ENCODE peak calls at places on chromosomes 4 and X, in five cellular contexts. V is BJ, Q is Caco-2, W is kidney epithelial cell, G is mesenchymal stem cell. O is an unnamed sample.

GRCh38 chrX:1360171-1360570 is 23.6 kb downstream of the IL3RA start:
- DNase-seq in V (no peak), Q (no peak), W (no peak), G (no peak), O (no peak)

GRCh38 chr4:26441771-26442170 is 48.5 kb downstream of the CCKAR start:
- DNase-seq in V (no peak), Q (no peak), W (no peak), G (no peak), O (no peak)

GRCh38 chrX:318739-319578 is at the start of gene GTPBP6:
- DNase-seq in V (peak; percentile 98), Q (peak; percentile 99), W (peak; percentile 95), G (peak; percentile 100), O (peak; percentile 99)

GRCh38 chrX:115462406-115462805 is 98.6 kb upstream of the PLS3 start:
- DNase-seq in V (no peak), Q (no peak), W (no peak), G (no peak), O (no peak)

GRCh38 chr4:16516796-16517413 is 290.6 kb upstream of the TAPT1 start:
- DNase-seq in V (no peak), Q (no peak), W (no peak), G (peak; percentile 63), O (no peak)

GRCh38 chrX:11756354-11757318 is 1.4 kb upstream of the MSL3 start:
- DNase-seq in V (no peak), Q (no peak), W (no peak), G (peak; percentile 11), O (no peak)

GRCh38 chr4:110514889-110515479 is 39.0 kb downstream of the ENPEP start:
- DNase-seq in V (no peak), Q (no peak), W (no peak), G (peak; percentile 59), O (no peak)

GRCh38 chr4:20916106-20916505 is 215.8 kb downstream of the PACRGL start:
- DNase-seq in V (no peak), Q (no peak), W (no peak), G (no peak), O (no peak)

GRCh38 chr4:16897991-16898827 is at the start of gene LDB2:
- DNase-seq in V (peak; percentile 48), Q (no peak), W (no peak), G (peak; percentile 96), O (no peak)

GRCh38 chrX:16517206-16517605 is 132.8 kb upstream of the S100G start:
- DNase-seq in V (no peak), Q (no peak), W (no peak), G (no peak), O (no peak)

GRCh38 chr4:138592801-138593200 is 350.7 kb upstream of the SLC7A11 start:
- DNase-seq in V (no peak), Q (no peak), W (no peak), G (no peak), O (no peak)

GRCh38 chr4:84968936-84969335 is 2.4 kb upstream of the WDFY3 start:
- DNase-seq in V (no peak), Q (no peak), W (no peak), G (no peak), O (no peak)

GRCh38 chr4:140675599-140676231 is 80.5 kb downstream of the TBC1D9 start:
- DNase-seq in V (no peak), Q (no peak), W (peak; percentile 29), G (peak; percentile 22), O (no peak)

GRCh38 chrX:46325312-46325877 is 219.8 kb downstream of the ZNF674 start:
- DNase-seq in V (no peak), Q (peak; percentile 71), W (peak; percentile 88), G (peak; percentile 67), O (no peak)

GRCh38 chrX:48676106-48676892 is 7.3 kb upstream of the WAS start:
- DNase-seq in V (peak; percentile 26), Q (peak; percentile 89), W (peak; percentile 42), G (peak; percentile 89), O (peak; percentile 37)

GRCh38 chr4:157992038-157992706 is 180.7 kb downstream of the GASK1B start:
- DNase-seq in V (no peak), Q (no peak), W (no peak), G (peak; percentile 75), O (peak; percentile 31)

GRCh38 chr4:67030636-67031035 is 514.7 kb downstream of the CENPC start:
- DNase-seq in V (no peak), Q (no peak), W (no peak), G (peak; percentile 41), O (no peak)

GRCh38 chr4:182448281-182449151 is 205.3 kb downstream of the TENM3 start:
- DNase-seq in V (peak; percentile 40), Q (peak; percentile 92), W (peak; percentile 52), G (peak; percentile 87), O (peak; percentile 84)

GRCh38 chrX:57573754-57574153 is 18.1 kb upstream of the ZXDB start:
- DNase-seq in V (no peak), Q (no peak), W (no peak), G (peak; percentile 15), O (no peak)

GRCh38 chr4:73603854-73604584 is 16.2 kb downstream of the RASSF6 start:
- DNase-seq in V (no peak), Q (no peak), W (no peak), G (peak; percentile 69), O (no peak)

GRCh38 chr4:65589331-65589730 is 81.0 kb downstream of the EPHA5 start:
- DNase-seq in V (no peak), Q (no peak), W (no peak), G (no peak), O (no peak)

GRCh38 chr4:113996599-113997177 is 17.2 kb upstream of the ARSJ start:
- DNase-seq in V (no peak), Q (no peak), W (peak; percentile 45), G (no peak), O (no peak)

GRCh38 chrX:7233632-7234406 is 85.9 kb upstream of the PUDP start:
- DNase-seq in V (no peak), Q (no peak), W (no peak), G (no peak), O (no peak)

GRCh38 chrX:151680805-151681204 is 14.5 kb upstream of the PRRG3 start:
- DNase-seq in V (no peak), Q (peak; percentile 49), W (no peak), G (no peak), O (no peak)

GRCh38 chr4:47650584-47651130 is 165.6 kb downstream of the ATP10D start:
- DNase-seq in V (no peak), Q (no peak), W (no peak), G (peak; percentile 70), O (no peak)

GRCh38 chr4:1943928-1944327 is 64.8 kb downstream of the NELFA start:
- DNase-seq in V (no peak), Q (no peak), W (no peak), G (no peak), O (no peak)

DNA sequence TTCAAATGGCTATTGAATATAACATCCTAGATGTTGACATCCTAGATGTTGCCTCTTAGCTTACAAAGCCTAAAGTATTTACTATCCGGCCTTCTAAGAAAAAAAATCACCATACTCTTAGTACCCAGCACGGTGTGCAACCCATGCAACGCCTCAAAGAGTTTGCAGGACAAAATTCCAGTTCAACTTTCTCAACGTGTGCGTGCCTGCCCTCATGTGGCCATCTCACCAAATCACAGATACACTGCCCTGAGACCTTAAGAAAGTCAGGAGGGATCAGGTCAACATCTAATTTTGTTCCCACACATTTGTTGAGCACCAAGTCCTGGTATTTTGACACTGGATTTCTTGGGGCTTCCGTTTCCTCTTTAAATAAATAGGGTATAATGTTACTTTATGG is 68.3 kb downstream of the CRMP1 start:
- DNase-seq in V (no peak), Q (no peak), W (peak; percentile 1), G (peak; percentile 45), O (no peak)
- H3K36me3 ChIP-seq in V (peaks cover 27% of the 10 kb centered on the region), Q (no peaks in the 10 kb centered on the region), W (peaks cover 1% of the 10 kb centered on the region), G (peaks cover 60% of the 10 kb centered on the region), O (peaks cover 27% of the 10 kb centered on the region)

GRCh38 chr4:39559641-39560040 is 32.4 kb upstream of the UGDH start:
- DNase-seq in V (no peak), Q (peak; percentile 39), W (no peak), G (no peak), O (no peak)

DNA sequence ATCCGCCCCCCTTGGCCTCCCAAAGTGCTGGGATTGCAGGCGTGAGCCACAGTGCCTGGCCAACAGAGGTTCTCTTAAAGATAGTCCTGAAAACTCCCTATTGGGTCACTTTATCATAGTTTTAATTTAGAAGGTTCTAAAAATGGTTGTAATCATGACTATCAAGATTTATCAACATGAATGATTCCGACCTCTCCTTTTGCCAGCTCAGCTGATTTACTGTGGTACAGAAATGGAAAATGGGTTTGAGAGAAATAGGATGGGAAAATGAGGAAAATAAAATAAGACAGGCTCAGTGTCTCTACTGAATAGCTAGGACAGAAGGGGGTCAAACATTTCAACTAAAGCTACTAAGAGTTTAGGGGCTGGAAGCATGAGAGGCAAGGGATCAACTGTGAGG is 28.2 kb upstream of the UGDH start:
- DNase-seq in V (no peak), Q (no peak), W (no peak), G (no peak), O (no peak)
- H3K36me3 ChIP-seq in V (peaks cover 2% of the 10 kb centered on the region), Q (no peaks in the 10 kb centered on the region), W (no peaks in the 10 kb centered on the region), G (peaks cover 7% of the 10 kb centered on the region), O (no peaks in the 10 kb centered on the region)

DNA sequence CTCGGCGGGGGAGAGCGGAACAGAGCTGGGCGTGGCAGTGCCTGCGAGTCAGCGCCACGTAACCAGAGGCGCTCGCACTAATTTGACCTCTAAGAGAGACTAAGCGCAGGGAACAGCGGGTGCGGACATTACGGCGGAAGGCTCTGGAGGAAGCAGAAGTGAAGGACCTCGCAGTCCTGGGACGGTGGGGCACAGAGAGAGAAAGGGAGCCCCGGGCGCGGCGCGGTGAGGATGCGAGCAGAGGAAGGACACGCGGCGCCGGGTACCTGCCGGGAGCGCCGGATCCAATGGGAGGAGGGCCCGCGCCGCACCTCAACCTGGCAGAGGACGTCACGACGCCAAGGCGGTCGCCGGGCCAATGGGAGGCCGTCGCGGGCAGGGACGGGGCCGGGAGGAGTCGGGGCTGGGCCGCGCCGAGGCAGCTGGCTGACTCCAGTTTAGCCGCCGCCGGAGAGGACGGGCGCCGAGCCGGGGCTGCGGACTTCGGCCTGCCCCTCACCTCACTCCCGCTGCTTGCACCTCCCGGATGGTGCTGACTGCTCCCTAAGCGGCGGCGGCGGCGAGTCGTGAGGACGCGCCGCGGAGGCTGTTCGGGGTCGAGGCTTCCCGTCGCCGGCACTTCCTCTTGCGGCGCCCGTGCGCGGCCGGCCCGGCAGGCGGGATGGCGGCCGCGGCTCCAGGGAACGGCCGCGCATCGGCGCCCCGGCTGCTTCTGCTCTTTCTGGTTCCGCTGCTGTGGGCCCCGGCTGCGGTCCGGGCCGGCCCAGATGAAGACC is at the start of gene TMEM165:
- DNase-seq in V (peak; percentile 32), Q (peak; percentile 91), W (no peak), G (peak; percentile 89), O (peak; percentile 41)
- H3K36me3 ChIP-seq in V (peaks cover 3% of the 10 kb centered on the region), Q (no peaks in the 10 kb centered on the region), W (no peaks in the 10 kb centered on the region), G (no peaks in the 10 kb centered on the region), O (no peaks in the 10 kb centered on the region)

GRCh38 chrX:44043496-44043895 is 70.3 kb upstream of the NDP start:
- DNase-seq in V (no peak), Q (no peak), W (peak; percentile 26), G (no peak), O (no peak)

GRCh38 chrX:44039556-44039955 is 66.4 kb upstream of the NDP start:
- DNase-seq in V (no peak), Q (no peak), W (no peak), G (peak; percentile 2), O (no peak)

GRCh38 chrX:44042124-44042523 is 68.9 kb upstream of the NDP start:
- DNase-seq in V (no peak), Q (no peak), W (no peak), G (no peak), O (no peak)

DNA sequence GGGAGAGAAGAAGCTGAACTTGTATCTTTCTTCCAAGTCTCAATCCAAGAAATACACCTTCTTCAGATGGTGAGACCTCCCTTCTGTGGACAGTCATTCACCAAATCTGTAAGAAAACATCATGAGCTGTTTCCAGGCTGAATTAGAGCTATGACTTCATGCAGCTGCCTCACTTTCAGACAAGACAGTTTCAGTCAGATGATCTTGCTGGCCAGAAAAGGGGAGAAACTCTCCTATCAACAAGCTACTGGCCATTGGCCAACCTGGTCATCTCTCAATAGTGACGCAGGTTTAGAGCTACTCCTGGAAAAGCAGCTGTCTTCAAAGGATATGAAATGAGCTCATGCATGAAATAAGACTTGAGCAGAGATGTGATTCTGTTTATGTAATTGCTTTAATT is 69.5 kb upstream of the NDP start:
- DNase-seq in V (no peak), Q (no peak), W (peak; percentile 16), G (peak; percentile 8), O (no peak)
- H3K36me3 ChIP-seq in V (no peaks in the 10 kb centered on the region), Q (no peaks in the 10 kb centered on the region), W (no peaks in the 10 kb centered on the region), G (no peaks in the 10 kb centered on the region), O (no peaks in the 10 kb centered on the region)